ENCODE peak calls at places on chromosomes 6 and 20, in ten cellular contexts. B, W, N, O, H, Z, V, T, J and L are unnamed samples.
A peak's percentile ranks its signal among the peaks of the same experiment; 100 is the strongest.

GRCh38 chr6:87944541-87944954 is 103.1 kb upstream of the SPACA1 start:
- DNase-seq in O (peak; percentile 39), J (peak; percentile 49), Z (no peak), B (peak; percentile 61), V (no peak), W (no peak), T (no peak), H (peak; percentile 46), N (no peak), L (no peak)

GRCh38 chr20:51093240-51093763 is 70.4 kb upstream of the KCNG1 start:
- DNase-seq in T (no peak), W (no peak), B (no peak), Z (no peak), V (no peak), O (no peak), H (no peak), J (no peak), N (no peak), L (no peak)

GRCh38 chr20:62415354-62416111 is 8.4 kb upstream of the CABLES2 start:
- DNase-seq in T (no peak), Z (no peak), N (no peak), B (no peak), W (no peak), J (no peak), O (no peak), V (no peak), H (no peak), L (no peak)

GRCh38 chr6:39452746-39453145 is 130.2 kb upstream of the KCNK16 start:
- DNase-seq in N (no peak), J (no peak), Z (no peak), W (no peak), B (no peak), H (no peak), O (no peak), T (no peak), V (no peak), L (no peak)

GRCh38 chr20:35166242-35166830 is 5.5 kb upstream of the PROCR start:
- DNase-seq in W (no peak), B (no peak), N (no peak), J (no peak), O (no peak), Z (no peak), V (no peak), T (no peak), H (no peak), L (no peak)

GRCh38 chr6:36201612-36202011 is 5.1 kb downstream of the BRPF3 start:
- DNase-seq in V (no peak), T (no peak), J (no peak), N (no peak), Z (no peak), B (no peak), O (no peak), H (no peak), W (no peak), L (no peak)

GRCh38 chr6:157314705-157315321 is 8.5 kb downstream of the TMEM242 start:
- DNase-seq in T (no peak), B (no peak), W (no peak), V (no peak), J (no peak), Z (peak; percentile 74), H (no peak), O (no peak), N (no peak), L (no peak)

GRCh38 chr20:35192071-35192872 is 20.4 kb downstream of the PROCR start:
- DNase-seq in B (no peak), T (no peak), H (no peak), O (no peak), N (no peak), Z (no peak), V (no peak), W (no peak), J (no peak), L (no peak)

GRCh38 chr20:43731927-43732326 is 5.1 kb upstream of the GTSF1L start:
- DNase-seq in W (no peak), Z (no peak), O (no peak), V (no peak), H (no peak), T (no peak), B (no peak), N (no peak), J (no peak), L (no peak)

GRCh38 chr6:102736941-102737368 is 1343.4 kb downstream of the GRIK2 start:
- DNase-seq in Z (no peak), W (no peak), J (no peak), T (no peak), V (no peak), H (no peak), O (peak; percentile 66), B (no peak), N (no peak), L (no peak)

GRCh38 chr6:29967379-29968010 is 25.2 kb downstream of the HLA-A start:
- DNase-seq in N (no peak), V (no peak), J (no peak), W (no peak), Z (no peak), O (no peak), H (peak; percentile 80), T (no peak), B (no peak), L (no peak)

GRCh38 chr6:21611485-21611884 is 17.9 kb downstream of the SOX4 start:
- DNase-seq in O (no peak), V (no peak), W (no peak), J (no peak), N (no peak), H (peak; percentile 92), T (no peak), B (no peak), Z (no peak), L (no peak)

GRCh38 chr20:41619360-41620115 is 1.4 kb upstream of the CHD6 start:
- DNase-seq in W (no peak), V (no peak), B (no peak), Z (no peak), H (peak; percentile 73), J (no peak), O (peak; percentile 39), T (no peak), N (no peak), L (no peak)

GRCh38 chr6:20404641-20405032 is 3.0 kb downstream of the E2F3 start:
- DNase-seq in H (peak; percentile 74), W (peak; percentile 42), V (peak; percentile 65), O (peak; percentile 60), B (peak; percentile 92), Z (peak; percentile 79), N (peak; percentile 60), T (peak; percentile 61), J (peak; percentile 63), L (no peak)